ENCODE peak calls at places on chromosomes 16 and 17, in nine cellular contexts. M is fibroblast of lung; P is epithelial cell of prostate; I is myocyte; U is activated T-helper 1 cell treated with Interleukin-2 at 50 U/mL for 16 hours; K is EL; F is effector memory CD8-positive, alpha-beta T cell; Q is stimulated activated naive CD8-positive, alpha-beta T cell treated with anti-CD3 and anti-CD28 coated beads, Interleukin-15, amount 100 ng/mL, for 72 hours; E is D341Med. C is an unnamed sample.

GRCh38 chr17:8004899-8005298 is 2.5 kb downstream of the GUCY2D start:
- DNase-seq in M (peak; percentile 59), P (no peak), I (no peak), U (no peak), K (peak; percentile 90), F (no peak), Q (no peak), E (no peak), C (no peak)

GRCh38 chr17:62671553-62671952 is 44.1 kb downstream of the MRC2 start:
- DNase-seq in M (no peak), P (peak; percentile 90), I (no peak), U (no peak), K (no peak), F (no peak), Q (no peak), E (peak; percentile 60), C (peak; percentile 44)

GRCh38 chr16:83689385-83689831 is 118.4 kb upstream of the HSBP1 start:
- DNase-seq in M (peak; percentile 92), P (peak; percentile 70), I (peak; percentile 90), U (no peak), K (peak; percentile 97), F (no peak), Q (no peak), E (no peak), C (no peak)

GRCh38 chr17:68820825-68821481 is 134.2 kb downstream of the ABCA8 start:
- DNase-seq in M (no peak), P (no peak), I (no peak), U (no peak), K (no peak), F (no peak), Q (no peak), E (no peak), C (no peak)

GRCh38 chr16:90046122-90046970 is 27.1 kb upstream of the DBNDD1 start:
- DNase-seq in M (no peak), P (no peak), I (no peak), U (no peak), K (no peak), F (no peak), Q (no peak), E (peak; percentile 66), C (peak; percentile 89)

GRCh38 chr17:62189377-62189776 is 124.3 kb upstream of the MED13 start:
- DNase-seq in M (no peak), P (no peak), I (peak; percentile 24), U (no peak), K (no peak), F (no peak), Q (no peak), E (no peak), C (no peak)

GRCh38 chr17:39152134-39152884 is 872 bp upstream of the PLXDC1 start:
- DNase-seq in M (no peak), P (no peak), I (no peak), U (no peak), K (no peak), F (peak; percentile 32), Q (peak; percentile 40), E (peak; percentile 73), C (no peak)

GRCh38 chr16:87326151-87326571 is 9.0 kb upstream of the C16orf95 start:
- DNase-seq in M (no peak), P (no peak), I (peak; percentile 39), U (no peak), K (no peak), F (no peak), Q (no peak), E (no peak), C (no peak)

GRCh38 chr17:65243838-65244237 is 106.7 kb downstream of the RGS9 start:
- DNase-seq in M (peak; percentile 36), P (no peak), I (peak; percentile 16), U (no peak), K (peak; percentile 30), F (no peak), Q (no peak), E (no peak), C (no peak)

GRCh38 chr16:86565644-86566511 is 751 bp upstream of the FOXC2 start:
- DNase-seq in M (no peak), P (no peak), I (no peak), U (no peak), K (peak; percentile 35), F (no peak), Q (no peak), E (no peak), C (no peak)

GRCh38 chr16:3431779-3432219 is 11.5 kb downstream of the ZNF597 start:
- DNase-seq in M (peak; percentile 52), P (no peak), I (no peak), U (peak; percentile 23), K (peak; percentile 17), F (peak; percentile 38), Q (peak; percentile 46), E (no peak), C (peak; percentile 50)

GRCh38 chr17:5444209-5444608 is 5.3 kb upstream of the C1QBP start:
- DNase-seq in M (no peak), P (no peak), I (no peak), U (no peak), K (no peak), F (no peak), Q (no peak), E (no peak), C (no peak)

GRCh38 chr16:11515540-11516430 is 70.9 kb downstream of the LITAF start:
- DNase-seq in M (no peak), P (no peak), I (no peak), U (no peak), K (no peak), F (no peak), Q (no peak), E (no peak), C (no peak)

GRCh38 chr17:39700148-39700987 is 504 bp downstream of the ERBB2 start:
- DNase-seq in M (peak; percentile 25), P (no peak), I (peak; percentile 43), U (no peak), K (peak; percentile 29), F (no peak), Q (no peak), E (peak; percentile 70), C (no peak)

GRCh38 chr17:18371455-18371854 is 6.1 kb upstream of the EVPLL start:
- DNase-seq in M (no peak), P (no peak), I (no peak), U (no peak), K (no peak), F (no peak), Q (no peak), E (no peak), C (no peak)

GRCh38 chr16:12332553-12332952 is 356.0 kb downstream of the SNX29 start:
- DNase-seq in M (no peak), P (no peak), I (no peak), U (no peak), K (no peak), F (no peak), Q (no peak), E (no peak), C (no peak)

GRCh38 chr16:85209526-85210121 is 97.4 kb upstream of the CIBAR2 start:
- DNase-seq in M (no peak), P (no peak), I (no peak), U (no peak), K (no peak), F (no peak), Q (no peak), E (no peak), C (no peak)

GRCh38 chr17:16953841-16954240 is 18.1 kb downstream of the TNFRSF13B start:
- DNase-seq in M (no peak), P (no peak), I (no peak), U (no peak), K (no peak), F (no peak), Q (no peak), E (no peak), C (no peak)

GRCh38 chr16:65624696-65625095 is 502.8 kb upstream of the CDH11 start:
- DNase-seq in M (peak; percentile 20), P (no peak), I (no peak), U (no peak), K (no peak), F (no peak), Q (no peak), E (no peak), C (no peak)

GRCh38 chr17:79620207-79621038 is 9.6 kb upstream of the RBFOX3 start:
- DNase-seq in M (no peak), P (no peak), I (no peak), U (no peak), K (no peak), F (no peak), Q (no peak), E (peak; percentile 29), C (no peak)

GRCh38 chr16:60945225-60945624 is 1091.0 kb downstream of the CDH8 start:
- DNase-seq in M (no peak), P (no peak), I (peak; percentile 8), U (no peak), K (no peak), F (no peak), Q (no peak), E (no peak), C (no peak)

GRCh38 chr17:65936013-65936412 is 255.9 kb downstream of the CEP112 start:
- DNase-seq in M (no peak), P (peak; percentile 29), I (no peak), U (no peak), K (peak; percentile 13), F (no peak), Q (no peak), E (no peak), C (no peak)

GRCh38 chr16:3696425-3697218 is 20.7 kb downstream of the TRAP1 start:
- DNase-seq in M (peak; percentile 79), P (peak; percentile 37), I (peak; percentile 81), U (no peak), K (peak; percentile 87), F (no peak), Q (no peak), E (no peak), C (no peak)

GRCh38 chr17:70070297-70071027 is 4.6 kb upstream of the KCNJ16 start:
- DNase-seq in M (peak; percentile 74), P (no peak), I (peak; percentile 22), U (no peak), K (no peak), F (no peak), Q (no peak), E (no peak), C (no peak)

GRCh38 chr16:354971-355441 is 2.5 kb upstream of the AXIN1 start:
- DNase-seq in M (no peak), P (no peak), I (no peak), U (no peak), K (no peak), F (peak; percentile 59), Q (no peak), E (no peak), C (no peak)